ENCODE peak calls at places on chromosomes 6 and 20, in six cellular contexts. B is H1, Z is HepG2, E is SK-N-SH, R is K562, A is GM12878. H is an unnamed sample.

GRCh38 chr6:35343092-35343834 is 905 bp downstream of the PPARD start:
- DNase-seq in B (no peak), Z (no peak), A (no peak), R (no peak), E (peak), H (peak)

GRCh38 chr6:7235712-7236311 is 77.2 kb downstream of the SSR1 start:
- DNase-seq in Z (no peak), R (no peak), B (no peak), E (no peak), A (no peak), H (no peak)

GRCh38 chr6:35801148-35801547 is 4.0 kb upstream of the LHFPL5 start:
- DNase-seq in A (no peak), E (no peak), R (no peak), B (no peak), Z (no peak), H (no peak)

GRCh38 chr6:34445313-34445860 is 19.5 kb upstream of the RPS10 start:
- DNase-seq in B (no peak), Z (no peak), R (no peak), E (no peak), A (no peak), H (no peak)

GRCh38 chr6:109238405-109238804 is 143.1 kb downstream of the CEP57L1 start:
- DNase-seq in B (no peak), Z (no peak), A (no peak), E (no peak), R (no peak), H (peak)

GRCh38 chr20:49426873-49427272 is 55.6 kb downstream of the KCNB1 start:
- DNase-seq in B (no peak), R (no peak), Z (no peak), E (no peak), A (no peak), H (no peak)

GRCh38 chr6:15242937-15243614 is 2.8 kb upstream of the JARID2 start:
- DNase-seq in B (no peak), E (no peak), R (no peak), Z (no peak), A (no peak), H (no peak)

GRCh38 chr6:76671751-76672150 is 599.3 kb upstream of the IMPG1 start:
- DNase-seq in Z (no peak), E (no peak), A (no peak), R (no peak), B (no peak), H (no peak)

GRCh38 chr6:20572940-20573339 is 38.7 kb downstream of the CDKAL1 start:
- DNase-seq in R (no peak), E (no peak), A (no peak), Z (peak), B (no peak), H (no peak)

GRCh38 chr6:80638222-80639055 is 532.0 kb downstream of the BCKDHB start:
- DNase-seq in R (no peak), Z (peak), E (peak), A (peak), B (no peak), H (no peak)

GRCh38 chr20:42938486-42939205 is 251.1 kb downstream of the PTPRT start:
- DNase-seq in R (no peak), A (no peak), B (no peak), Z (no peak), E (no peak), H (no peak)

GRCh38 chr6:86782328-86782727 is 155.0 kb upstream of the HTR1E start:
- DNase-seq in A (no peak), Z (no peak), E (no peak), B (no peak), R (no peak), H (no peak)

GRCh38 chr20:13857304-13857703 is 72.5 kb downstream of the NDUFAF5 start:
- DNase-seq in E (no peak), B (no peak), A (no peak), R (no peak), Z (no peak), H (no peak)

GRCh38 chr20:11454966-11455799 is 462.5 kb upstream of the BTBD3 start:
- DNase-seq in R (no peak), Z (no peak), A (no peak), B (no peak), E (no peak), H (no peak)

GRCh38 chr6:44297063-44298038 is 15.8 kb downstream of the AARS2 start:
- DNase-seq in B (peak), E (peak), R (peak), Z (no peak), A (no peak), H (no peak)

GRCh38 chr6:90008908-90009501 is 114.7 kb downstream of the GJA10 start:
- DNase-seq in R (no peak), E (no peak), A (no peak), Z (no peak), B (no peak), H (no peak)

GRCh38 chr20:46286380-46286779 is 21.9 kb downstream of the CDH22 start:
- DNase-seq in E (no peak), Z (no peak), A (no peak), B (no peak), R (no peak), H (no peak)

GRCh38 chr20:18981956-18982539 is 168.5 kb downstream of the SCP2D1 start:
- DNase-seq in B (no peak), A (no peak), R (no peak), Z (no peak), E (no peak), H (no peak)

GRCh38 chr20:18984238-18985200 is 170.9 kb downstream of the SCP2D1 start:
- DNase-seq in B (no peak), A (no peak), R (peak), Z (no peak), E (no peak), H (no peak)

GRCh38 chr20:18985551-18985950 is 172.0 kb downstream of the SCP2D1 start:
- DNase-seq in Z (no peak), B (no peak), A (no peak), R (no peak), E (no peak), H (no peak)

GRCh38 chr20:18986146-18986830 is 172.7 kb downstream of the SCP2D1 start:
- DNase-seq in E (no peak), A (no peak), R (no peak), Z (no peak), B (no peak), H (no peak)

GRCh38 chr20:18983796-18984195 is 170.2 kb downstream of the SCP2D1 start:
- DNase-seq in A (no peak), Z (no peak), R (no peak), B (no peak), E (no peak), H (no peak)
- TF ChIP-seq GABPA in A (no peak), Z (no peak), R (no peak), B (no peak), E (no peak), H (no peak)

GRCh38 chr6:42960243-42961019 is at the start of gene GNMT:
- DNase-seq in E (peak), Z (peak), A (no peak), B (peak), R (no peak), H (no peak)
- TF ChIP-seq POLR2AphosphoS5 in E (no peak), Z (no peak), A (no peak), B (no peak), R (no peak), H (no peak)

DNA sequence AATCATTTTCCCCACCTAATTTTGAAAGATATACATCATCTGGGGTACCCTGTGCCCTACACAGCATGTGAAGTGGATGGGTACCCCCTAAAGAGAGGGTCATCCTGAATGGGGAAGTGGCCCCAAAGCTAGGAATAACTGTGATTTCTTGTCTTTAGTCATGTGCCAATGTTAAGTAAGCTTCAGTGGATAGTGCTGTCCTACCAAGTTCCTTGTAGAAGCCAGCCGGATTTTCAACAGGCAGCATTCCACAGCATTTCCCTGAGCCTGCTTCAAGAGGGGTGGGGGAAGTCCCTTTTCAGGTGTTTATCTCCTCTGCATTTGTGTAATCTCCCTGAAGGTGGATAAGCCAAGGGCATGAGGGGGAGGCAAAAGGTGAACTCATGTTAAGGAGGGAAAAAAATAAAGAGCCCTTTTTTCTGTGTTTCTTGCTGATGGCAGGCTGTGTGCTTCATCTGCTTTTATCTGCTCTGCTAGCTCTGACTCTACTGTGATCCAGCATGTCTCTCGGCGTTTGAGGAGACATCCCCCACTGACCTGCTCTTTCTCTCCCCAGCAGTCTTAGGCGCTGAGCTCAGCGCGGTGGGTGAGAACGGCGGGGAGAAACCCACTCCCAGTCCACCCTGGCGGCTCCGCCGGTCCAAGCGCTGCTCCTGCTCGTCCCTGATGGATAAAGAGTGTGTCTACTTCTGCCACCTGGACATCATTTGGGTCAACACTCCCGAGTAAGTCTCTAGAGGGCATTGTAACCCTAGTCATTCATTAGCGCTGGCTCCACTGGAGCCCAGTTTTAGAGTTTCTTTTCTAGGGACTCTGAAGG is 1.8 kb downstream of the EDN1 start:
- DNase-seq in B (peak), A (no peak), E (peak), Z (peak), R (no peak), H (no peak)
- TF ChIP-seq GABPA in B (no peak), A (no peak), E (no peak), Z (no peak), R (no peak), H (no peak)

DNA sequence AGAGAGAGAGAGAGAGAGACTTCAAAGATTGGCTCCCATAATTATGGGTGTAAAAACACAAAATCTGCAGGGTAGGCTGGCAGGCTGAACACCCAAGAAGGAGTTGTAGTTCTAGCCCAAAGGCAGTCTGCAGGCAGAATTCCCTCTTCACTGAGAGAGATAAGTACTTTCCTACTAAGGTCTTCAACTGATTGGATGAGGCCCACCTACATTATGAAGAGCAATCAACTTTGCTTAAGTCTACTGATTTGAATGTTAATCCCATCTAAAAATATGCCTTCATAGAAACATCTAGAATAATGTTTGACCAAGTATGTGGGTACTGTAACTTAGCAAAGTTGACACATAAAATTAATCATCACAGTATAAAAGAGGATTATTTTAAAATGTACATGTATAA is 949.7 kb downstream of the HACE1 start:
- DNase-seq in E (no peak), Z (no peak), B (no peak), R (no peak), A (no peak), H (no peak)
- TF ChIP-seq POLR2AphosphoS5 in E (no peak), Z (no peak), B (no peak), R (no peak), A (no peak), H (no peak)

DNA sequence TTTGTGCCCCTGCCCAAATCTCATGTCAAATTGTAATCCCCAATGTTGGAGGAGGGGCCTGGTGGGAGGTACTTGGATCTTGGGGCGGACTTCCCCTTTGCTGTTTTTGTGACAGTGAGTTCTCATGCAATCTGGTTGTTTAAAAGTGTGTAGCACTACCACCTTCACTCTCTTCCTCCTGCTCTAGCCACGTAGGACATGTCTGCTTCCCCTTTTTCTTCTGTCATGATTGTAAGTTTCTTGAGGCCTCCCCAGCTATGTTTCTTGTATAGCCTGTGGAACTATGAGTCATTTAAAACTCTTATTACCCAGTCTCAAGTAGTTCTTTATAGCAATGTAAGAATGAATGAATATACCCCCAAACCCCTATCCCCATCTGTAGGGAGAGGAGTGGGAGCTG is 1013.7 kb upstream of the MAP3K7 start:
- DNase-seq in A (no peak), Z (no peak), E (no peak), R (no peak), B (no peak), H (peak)
- TF ChIP-seq GABPA in A (no peak), Z (no peak), E (no peak), R (no peak), B (no peak), H (no peak)

GRCh38 chr6:2861071-2861821 is 19.6 kb upstream of the SERPINB1 start:
- DNase-seq in E (no peak), A (no peak), R (no peak), Z (no peak), B (no peak), H (no peak)

GRCh38 chr6:2861822-2862164 is 20.1 kb upstream of the SERPINB1 start:
- DNase-seq in B (no peak), Z (no peak), R (no peak), A (no peak), E (no peak), H (no peak)

GRCh38 chr6:2865270-2866182 is 23.9 kb upstream of the SERPINB1 start:
- DNase-seq in R (no peak), Z (peak), B (no peak), E (no peak), A (no peak), H (no peak)

GRCh38 chr6:2863901-2864300 is 22.2 kb upstream of the SERPINB1 start:
- DNase-seq in R (no peak), Z (peak), A (no peak), E (no peak), B (no peak), H (no peak)

DNA sequence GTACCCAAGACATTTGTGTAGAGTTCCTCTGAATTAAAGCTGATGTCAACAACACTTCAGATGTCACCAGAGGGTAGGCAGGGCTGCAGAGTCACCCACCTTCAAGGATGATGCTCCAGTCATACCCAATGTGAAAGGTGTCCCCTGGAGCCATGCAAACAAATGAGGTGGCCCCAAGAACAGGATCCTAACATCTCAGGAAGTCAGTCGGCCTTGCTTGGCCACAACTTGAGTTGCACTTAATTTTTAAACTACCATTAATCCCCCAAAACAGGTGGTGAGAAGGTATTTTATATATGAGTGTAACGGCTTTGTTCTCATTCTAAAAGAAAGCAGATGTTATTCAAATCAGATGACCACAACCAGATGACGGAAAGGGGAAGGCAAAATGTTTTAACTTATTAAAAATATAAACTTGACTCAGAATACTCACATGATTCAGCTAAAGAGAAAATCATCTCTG is 21.1 kb upstream of the SERPINB1 start:
- DNase-seq in E (no peak), B (no peak), A (peak), Z (no peak), R (no peak), H (no peak)
- TF ChIP-seq POLR2AphosphoS5 in E (no peak), B (no peak), A (peak), Z (no peak), R (no peak), H (no peak)

DNA sequence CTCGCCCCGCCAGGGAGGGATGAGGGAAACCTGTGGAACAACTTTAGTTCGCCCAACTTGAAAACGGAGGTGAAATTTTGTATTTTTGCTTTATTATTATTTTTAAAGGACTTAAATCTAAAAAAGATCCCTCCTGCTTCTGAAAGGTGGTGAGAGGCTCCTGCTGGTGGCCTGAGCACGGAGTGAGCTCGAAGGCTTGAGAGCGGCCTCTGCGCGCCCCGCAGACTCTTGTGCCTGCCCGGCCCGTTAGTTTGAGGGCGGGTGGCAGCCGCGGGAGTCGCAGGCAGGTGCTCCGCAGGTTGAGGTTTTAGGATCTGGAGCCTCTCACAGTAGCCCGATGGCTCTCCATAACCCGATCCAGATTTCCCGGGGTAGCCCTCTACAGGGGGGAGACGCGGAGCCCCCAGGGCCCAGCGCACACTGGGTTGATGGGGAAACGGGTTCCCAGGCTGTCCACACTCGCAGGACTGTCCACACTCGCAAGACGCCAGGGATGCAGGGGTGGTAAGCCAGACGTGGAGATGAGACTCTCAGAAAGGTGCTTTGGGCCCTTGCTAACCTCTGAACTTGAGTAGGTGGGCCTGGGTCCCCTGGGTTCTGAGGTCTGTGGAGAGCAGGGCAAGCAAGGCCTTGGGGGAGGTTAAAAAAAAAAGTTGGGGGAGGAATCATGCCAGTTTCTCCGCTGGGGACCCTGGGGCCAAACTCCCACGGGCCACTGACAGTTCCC is 46.3 kb upstream of the SUPT3H start:
- DNase-seq in Z (no peak), R (no peak), A (no peak), B (peak), E (peak), H (no peak)
- TF ChIP-seq GABPA in Z (no peak), R (no peak), A (no peak), B (no peak), E (no peak), H (no peak)

DNA sequence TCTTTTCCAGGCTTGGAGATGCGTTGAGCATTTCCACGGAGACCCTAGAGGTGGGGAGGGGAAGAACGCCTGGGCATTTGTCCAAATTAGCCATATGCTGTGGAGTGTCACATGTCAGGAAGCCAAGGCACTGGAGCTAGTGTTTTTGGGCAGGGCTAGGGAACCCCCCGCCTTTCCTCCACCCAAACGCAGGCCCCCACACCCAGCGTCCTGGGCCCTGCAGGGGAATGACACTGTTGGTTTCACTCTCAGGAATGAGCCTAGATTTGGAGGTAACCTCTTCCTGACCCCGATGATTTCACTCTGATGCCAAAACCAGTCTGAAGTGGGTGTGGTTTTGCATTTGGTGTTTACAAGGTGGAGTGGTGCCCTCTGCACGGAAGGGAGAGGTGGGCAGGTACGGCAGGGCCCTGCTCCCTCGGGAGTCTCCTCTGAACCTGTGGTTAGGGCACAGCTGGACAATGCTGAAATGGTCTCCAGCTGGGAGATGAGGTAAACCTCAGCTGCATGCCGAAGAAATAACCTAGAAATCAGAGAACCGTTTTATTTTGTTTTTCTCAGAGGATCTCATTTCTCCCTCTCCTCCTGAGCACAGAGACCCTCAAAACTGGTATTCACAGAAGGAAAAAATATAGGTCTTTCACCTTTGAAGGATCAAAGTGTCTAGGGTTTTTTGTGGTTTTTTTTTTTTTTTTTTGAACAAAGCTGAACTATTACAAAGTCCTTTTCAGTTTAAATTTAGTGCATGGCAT is 29.6 kb downstream of the MTHFD1L start:
- DNase-seq in B (no peak), A (peak), R (no peak), E (peak), Z (peak), H (no peak)
- TF ChIP-seq POLR2AphosphoS5 in B (no peak), A (no peak), R (no peak), E (no peak), Z (no peak), H (no peak)